ENCODE peak calls at places on chromosomes 12 and 14, in six cellular contexts. U is fibroblast of lung, J is transverse colon, V is psoas muscle, T is WTC11, A is type B pancreatic cell. F is an unnamed sample.

GRCh38 chr12:126191037-126191891 is 1126.0 kb downstream of the AACS start:
- DNase-seq in V (no peak), A (no peak), U (peak; percentile 21), T (no peak), J (no peak), F (no peak)

GRCh38 chr12:20865873-20866272 is 55.4 kb downstream of the SLCO1B3 start:
- DNase-seq in J (no peak), U (peak; percentile 4), T (no peak), V (no peak), A (no peak), F (peak; percentile 0)

GRCh38 chr14:104294628-104294982 is 156.2 kb downstream of the KIF26A start:
- DNase-seq in T (peak; percentile 7), U (no peak), V (no peak), J (peak; percentile 20), A (no peak), F (no peak)

GRCh38 chr14:102183922-102184677 is 44.4 kb downstream of the WDR20 start:
- DNase-seq in T (no peak), U (no peak), A (no peak), V (no peak), J (no peak), F (no peak)

GRCh38 chr14:83255015-83255726 is 1721.5 kb upstream of the SEL1L start:
- DNase-seq in J (no peak), V (no peak), T (no peak), A (no peak), U (no peak), F (peak; percentile 39)

GRCh38 chr12:116076399-116076798 is 201.1 kb downstream of the MED13L start:
- DNase-seq in V (no peak), A (no peak), T (no peak), J (no peak), U (peak; percentile 34), F (no peak)

GRCh38 chr12:116150001-116150400 is 127.5 kb downstream of the MED13L start:
- DNase-seq in J (no peak), T (no peak), A (no peak), V (no peak), U (peak; percentile 62), F (no peak)

GRCh38 chr12:120119395-120119973 is 2.9 kb upstream of the RAB35 start:
- DNase-seq in U (peak; percentile 33), A (no peak), T (no peak), J (no peak), V (no peak), F (peak; percentile 24)

GRCh38 chr12:56679834-56680575 is 8.1 kb downstream of the PTGES3 start:
- DNase-seq in T (peak; percentile 5), U (no peak), J (no peak), A (no peak), V (no peak), F (no peak)

GRCh38 chr12:89889051-89889450 is 180.4 kb upstream of the ATP2B1 start:
- DNase-seq in A (no peak), J (no peak), T (no peak), V (no peak), U (peak; percentile 66), F (peak; percentile 27)

GRCh38 chr14:65170318-65170717 is 68.0 kb upstream of the MAX start:
- DNase-seq in V (no peak), J (no peak), T (no peak), A (no peak), U (no peak), F (no peak)

GRCh38 chr14:65169351-65169750 is 67.0 kb upstream of the MAX start:
- DNase-seq in A (no peak), V (no peak), J (no peak), U (peak; percentile 71), T (no peak), F (no peak)

GRCh38 chr14:65173973-65174693 is 71.8 kb upstream of the MAX start:
- DNase-seq in J (no peak), A (no peak), T (peak; percentile 68), U (no peak), V (no peak), F (no peak)

GRCh38 chr14:65168840-65169239 is 66.5 kb upstream of the MAX start:
- DNase-seq in A (no peak), J (no peak), V (no peak), U (no peak), T (no peak), F (peak; percentile 27)

DNA sequence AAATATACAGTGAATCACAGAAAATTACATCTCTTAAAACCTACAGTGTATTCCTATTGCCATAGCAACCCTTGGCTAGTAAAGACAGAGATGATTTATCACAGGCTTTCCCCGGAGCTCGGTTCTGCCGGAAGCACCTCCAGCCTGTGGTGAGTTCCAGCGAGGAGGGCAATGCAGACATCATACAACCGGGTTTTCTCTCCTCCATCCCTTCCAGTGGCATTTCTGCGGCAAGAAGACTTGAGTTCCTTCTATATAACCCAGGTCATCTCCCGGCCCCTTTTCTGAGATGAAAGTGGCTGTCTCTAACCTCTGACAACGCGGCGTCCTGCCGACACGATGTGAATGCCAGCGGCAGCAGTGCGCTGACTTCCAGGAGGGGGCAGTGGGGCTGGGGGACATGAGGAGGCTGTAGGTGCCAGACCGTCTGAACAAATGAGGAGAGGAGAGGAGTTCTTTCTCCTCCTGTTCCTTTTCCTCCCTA is 68.5 kb upstream of the MAX start:
- DNase-seq in A (no peak), U (peak; percentile 89), V (peak; percentile 19), T (peak; percentile 65), J (peak; percentile 17), F (no peak)
- TF ChIP-seq CTCF in A (peak; percentile 64), U (peak; percentile 46), V (no peak), T (no peak), J (no peak), F (no peak)

GRCh38 chr14:41668346-41668745 is 61.7 kb downstream of the LRFN5 start:
- DNase-seq in J (no peak), T (no peak), A (no peak), V (no peak), U (peak; percentile 29), F (no peak)

GRCh38 chr14:41662780-41663477 is 56.3 kb downstream of the LRFN5 start:
- DNase-seq in V (no peak), J (no peak), U (peak; percentile 7), T (no peak), A (no peak), F (no peak)

GRCh38 chr14:41663478-41663845 is 56.8 kb downstream of the LRFN5 start:
- DNase-seq in T (no peak), U (peak; percentile 79), J (no peak), V (no peak), A (no peak), F (no peak)
- TF ChIP-seq CTCF in T (no peak), U (no peak), J (no peak), V (no peak), A (no peak), F (no peak)

DNA sequence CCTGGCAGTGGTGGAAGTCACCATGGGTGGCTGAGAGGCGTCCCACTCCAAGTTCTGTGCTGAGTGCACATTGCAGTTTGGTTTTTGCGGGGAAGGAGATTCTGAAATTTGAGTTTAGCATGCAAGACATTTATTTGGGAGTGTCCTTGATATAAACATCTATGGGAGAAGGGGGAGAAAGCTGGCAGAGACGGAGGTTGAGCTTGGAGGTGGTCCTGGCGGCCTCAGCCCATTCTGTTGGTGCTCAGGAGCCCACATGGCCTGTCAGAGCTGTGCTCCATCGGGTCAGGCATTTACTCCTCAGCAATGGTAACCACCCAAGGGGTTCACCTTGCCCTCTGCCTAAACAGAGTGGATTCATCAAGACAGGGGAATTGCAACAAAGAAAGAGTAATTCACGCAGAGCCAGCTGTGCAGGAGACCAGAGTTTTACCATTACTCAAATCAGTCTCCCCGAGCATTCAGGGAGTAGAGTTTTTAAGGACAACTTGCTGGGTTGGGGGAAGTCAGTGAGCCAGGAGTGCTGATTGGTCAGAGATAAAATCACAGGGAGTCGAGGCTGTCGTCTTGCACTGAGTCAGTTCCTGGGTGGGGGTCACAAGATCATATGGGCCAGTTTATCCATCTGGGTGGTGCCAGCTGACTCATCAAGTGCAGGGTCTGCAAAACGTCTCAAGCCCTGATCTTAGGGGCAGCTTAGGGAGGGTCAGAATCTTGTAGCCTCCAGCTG is 323.3 kb upstream of the TMEM132C start:
- DNase-seq in J (peak; percentile 28), V (no peak), T (no peak), A (no peak), U (peak; percentile 51), F (no peak)
- TF ChIP-seq CTCF in J (no peak), V (no peak), T (no peak), A (no peak), U (no peak), F (no peak)

GRCh38 chr12:55443776-55444175 is at the start of gene OR6C2:
- DNase-seq in J (no peak), T (no peak), U (no peak), V (no peak), A (no peak), F (no peak)

GRCh38 chr12:55446334-55446733 is 2.5 kb downstream of the OR6C2 start:
- DNase-seq in T (no peak), U (no peak), A (no peak), J (no peak), V (no peak), F (no peak)
- TF ChIP-seq CTCF in T (no peak), U (no peak), A (no peak), J (no peak), V (no peak), F (no peak)

GRCh38 chr14:34678735-34679134 is 35.7 kb downstream of the CFL2 start:
- DNase-seq in J (no peak), T (no peak), A (no peak), V (no peak), U (no peak), F (no peak)

GRCh38 chr14:34676516-34677211 is 37.7 kb downstream of the CFL2 start:
- DNase-seq in A (no peak), T (no peak), U (no peak), V (no peak), J (no peak), F (no peak)

GRCh38 chr14:34678306-34678705 is 36.1 kb downstream of the CFL2 start:
- DNase-seq in U (peak; percentile 77), A (no peak), J (no peak), T (no peak), V (no peak), F (no peak)

GRCh38 chr14:34673702-34674101 is 40.7 kb downstream of the CFL2 start:
- DNase-seq in V (no peak), A (no peak), U (no peak), T (no peak), J (no peak), F (no peak)
- TF ChIP-seq CTCF in V (no peak), A (no peak), U (no peak), T (no peak), J (no peak), F (no peak)

DNA sequence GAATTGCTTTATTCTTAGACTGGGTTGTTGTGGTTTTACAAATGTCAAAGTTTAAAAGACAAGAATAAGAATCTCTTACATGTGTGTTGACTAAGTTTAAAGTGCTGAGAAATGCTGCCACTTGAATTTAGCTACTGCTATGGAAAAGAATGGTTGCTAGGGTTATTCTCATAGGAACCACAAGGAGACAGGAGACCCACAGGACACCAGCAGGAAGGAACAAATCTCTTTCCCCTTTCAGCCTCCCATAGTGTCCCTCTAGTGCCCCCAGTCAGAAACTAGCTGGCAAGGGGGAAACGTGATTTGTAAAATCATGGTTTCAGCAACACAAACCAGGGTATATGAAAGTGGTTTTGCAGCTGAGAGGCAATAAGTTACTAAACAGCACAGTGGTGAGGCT is 102.7 kb downstream of the ST8SIA1 start:
- DNase-seq in T (no peak), A (no peak), U (peak; percentile 23), V (no peak), J (no peak), F (peak; percentile 18)
- TF ChIP-seq CTCF in T (no peak), A (peak; percentile 41), U (peak; percentile 17), V (no peak), J (no peak), F (no peak)

F was measured in MCF 10A.